ENCODE peak calls at places on chromosomes 7 and 10, in nine cellular contexts. K, B, J, H, Z, T, U, F and C are unnamed samples.

GRCh38 chr10:63896992-63897391 is 375.8 kb downstream of the REEP3 start:
- DNase-seq in K (no peak), B (no peak), J (no peak), H (no peak), Z (no peak), T (no peak), U (no peak), F (no peak), C (no peak)

GRCh38 chr7:80244206-80244956 is 109.8 kb downstream of the GNAI1 start:
- DNase-seq in K (no peak), B (peak; percentile 31), J (no peak), H (no peak), Z (no peak), T (no peak), U (no peak), F (no peak), C (no peak)

GRCh38 chr10:127013696-127014095 is 108.5 kb downstream of the DOCK1 start:
- DNase-seq in K (no peak), B (no peak), J (no peak), H (no peak), Z (no peak), T (no peak), U (no peak), F (no peak), C (no peak)

GRCh38 chr7:155284496-155285274 is 13.0 kb upstream of the INSIG1 start:
- DNase-seq in K (no peak), B (no peak), J (no peak), H (no peak), Z (no peak), T (no peak), U (no peak), F (no peak), C (no peak)

GRCh38 chr10:93859049-93859655 is 34.6 kb upstream of the SLC35G1 start:
- DNase-seq in K (no peak), B (no peak), J (no peak), H (no peak), Z (no peak), T (no peak), U (no peak), F (no peak), C (no peak)

GRCh38 chr7:96300487-96300886 is 21.4 kb downstream of the SLC25A13 start:
- DNase-seq in K (no peak), B (no peak), J (no peak), H (no peak), Z (no peak), T (no peak), U (no peak), F (no peak), C (no peak)

GRCh38 chr7:136666110-136666509 is 202.3 kb upstream of the CHRM2 start:
- DNase-seq in K (no peak), B (no peak), J (no peak), H (no peak), Z (no peak), T (no peak), U (no peak), F (no peak), C (no peak)

GRCh38 chr10:78911533-78912340 is 157.0 kb upstream of the ZMIZ1 start:
- DNase-seq in K (no peak), B (no peak), J (no peak), H (no peak), Z (no peak), T (peak; percentile 44), U (no peak), F (peak; percentile 68), C (no peak)

GRCh38 chr10:132774905-132775863 is 10.8 kb downstream of the NKX6-2 start:
- DNase-seq in K (no peak), B (no peak), J (no peak), H (no peak), Z (no peak), T (no peak), U (peak; percentile 69), F (no peak), C (no peak)

GRCh38 chr7:2862831-2863361 is 18.8 kb upstream of the GNA12 start:
- DNase-seq in K (no peak), B (no peak), J (no peak), H (peak; percentile 46), Z (peak; percentile 40), T (no peak), U (no peak), F (no peak), C (no peak)

GRCh38 chr7:95213809-95214492 is 110.4 kb downstream of the PON1 start:
- DNase-seq in K (no peak), B (peak; percentile 70), J (peak; percentile 70), H (peak; percentile 98), Z (no peak), T (peak; percentile 90), U (no peak), F (no peak), C (no peak)

GRCh38 chr10:110020265-110020664 is 12.5 kb downstream of the ADD3 start:
- DNase-seq in K (no peak), B (no peak), J (no peak), H (no peak), Z (no peak), T (no peak), U (no peak), F (no peak), C (no peak)

GRCh38 chr10:74925716-74926115 is 99.3 kb downstream of the KAT6B start:
- DNase-seq in K (no peak), B (no peak), J (no peak), H (no peak), Z (no peak), T (no peak), U (no peak), F (no peak), C (no peak)

GRCh38 chr7:126819197-126819484 is 433.6 kb downstream of the GRM8 start:
- DNase-seq in K (no peak), B (no peak), J (no peak), H (no peak), Z (no peak), T (no peak), U (no peak), F (no peak), C (no peak)

DNA sequence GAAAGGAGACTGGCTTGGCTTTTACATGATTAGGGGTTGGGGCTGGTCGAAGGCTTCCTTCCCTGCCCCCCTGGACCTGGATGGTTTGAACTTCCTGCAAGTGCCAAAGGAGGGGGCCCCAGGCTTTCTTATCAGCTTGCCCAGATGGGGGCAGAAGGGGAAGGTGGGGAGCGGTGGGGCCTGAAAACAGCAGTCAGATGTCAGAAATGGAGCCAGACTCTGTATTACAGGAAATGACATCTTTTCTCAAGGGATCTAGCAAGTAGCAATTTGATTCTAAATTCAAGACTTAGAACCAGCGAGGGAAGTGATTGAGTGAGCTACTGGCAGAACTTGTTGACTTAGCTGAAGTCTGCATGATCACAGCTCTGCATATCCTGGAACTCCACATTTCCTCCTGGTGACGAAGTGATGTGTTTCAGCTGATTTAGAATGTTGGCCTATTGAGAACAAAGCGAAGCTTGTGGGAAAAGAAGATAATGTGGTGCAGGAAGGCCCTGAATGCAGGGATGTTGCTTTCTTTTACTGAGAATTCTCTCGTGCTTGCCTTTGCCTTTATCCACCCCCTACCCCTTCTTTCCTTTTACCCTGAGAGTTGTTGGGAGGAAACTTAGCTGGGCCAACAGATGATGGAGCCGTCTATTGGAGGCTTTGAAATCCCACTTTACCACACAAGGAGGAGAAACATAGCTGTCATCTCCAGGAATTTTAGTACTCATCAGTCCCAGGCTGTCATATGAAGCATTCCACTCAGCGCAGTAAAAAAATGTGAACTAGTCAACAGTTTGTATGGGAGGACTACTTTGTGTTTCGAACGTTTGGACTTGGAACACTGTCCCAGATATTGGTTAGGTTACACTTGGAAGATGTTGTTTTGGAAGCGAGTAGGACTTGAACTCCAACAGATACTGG is 43.2 kb downstream of the CCNY start:
- DNase-seq in K (no peak), B (peak; percentile 75), J (peak; percentile 50), H (no peak), Z (peak; percentile 26), T (peak; percentile 67), U (no peak), F (no peak), C (peak; percentile 64)
- TF ChIP-seq CTCF in K (no peak), B (no peak), J (peak; percentile 18), H (no peak), Z (no peak), T (no peak), U (no peak), F (no peak), C (no peak)

GRCh38 chr10:117563780-117564179 is 21.2 kb downstream of the EMX2 start:
- DNase-seq in K (no peak), B (no peak), J (no peak), H (no peak), Z (no peak), T (no peak), U (no peak), F (no peak), C (no peak)

GRCh38 chr10:117556356-117556755 is 13.8 kb downstream of the EMX2 start:
- DNase-seq in K (no peak), B (no peak), J (no peak), H (no peak), Z (no peak), T (no peak), U (no peak), F (no peak), C (no peak)

GRCh38 chr10:117562896-117563737 is 20.6 kb downstream of the EMX2 start:
- DNase-seq in K (no peak), B (no peak), J (no peak), H (no peak), Z (no peak), T (no peak), U (no peak), F (no peak), C (no peak)

GRCh38 chr10:117565068-117565467 is 22.5 kb downstream of the EMX2 start:
- DNase-seq in K (no peak), B (no peak), J (no peak), H (no peak), Z (no peak), T (no peak), U (no peak), F (no peak), C (no peak)

DNA sequence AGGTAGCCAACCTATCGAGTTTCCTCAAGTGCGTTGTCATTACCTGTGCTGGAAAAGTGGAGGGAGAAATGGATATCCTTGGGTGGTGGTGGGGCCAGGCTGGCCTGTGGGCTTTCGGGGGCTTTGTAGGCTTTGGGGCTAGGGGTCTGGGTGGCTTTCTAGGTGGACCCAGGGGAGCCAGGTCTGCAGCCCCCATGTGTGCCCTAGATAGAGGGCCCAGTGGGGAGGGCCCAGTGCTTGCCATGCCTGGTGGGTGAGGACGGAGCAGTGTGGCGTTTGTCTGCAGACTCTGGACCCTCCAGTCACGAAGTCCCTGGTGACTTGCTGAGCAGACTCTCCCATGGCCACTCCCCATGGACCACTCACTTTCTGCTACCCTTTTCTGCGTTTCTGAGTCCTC is 19.7 kb downstream of the EMX2 start:
- DNase-seq in K (no peak), B (no peak), J (no peak), H (no peak), Z (no peak), T (no peak), U (no peak), F (no peak), C (no peak)
- TF ChIP-seq CTCF in K (no peak), B (no peak), J (no peak), H (no peak), Z (no peak), T (no peak), U (no peak), F (no peak), C (no peak)

GRCh38 chr7:55871932-55872485 is 9.5 kb upstream of the SEPTIN14 start:
- DNase-seq in K (no peak), B (no peak), J (no peak), H (no peak), Z (no peak), T (no peak), U (no peak), F (no peak), C (no peak)
- TF ChIP-seq CTCF in K (no peak), B (no peak), J (no peak), H (no peak), Z (no peak), T (no peak), U (no peak), F (no peak), C (no peak)

GRCh38 chr10:102102421-102102820 is 17.7 kb downstream of the LDB1 start:
- DNase-seq in K (no peak), B (no peak), J (no peak), H (no peak), Z (no peak), T (no peak), U (no peak), F (no peak), C (no peak)
- TF ChIP-seq CTCF in K (no peak), B (no peak), J (no peak), H (no peak), Z (no peak), T (no peak), U (no peak), F (no peak), C (no peak)